ENCODE peak calls at places on chromosomes 6 and 20, in nine cellular contexts. P, B, L, G, C, U, M, X and I are unnamed samples.

GRCh38 chr6:45946352-45946751 is 69.3 kb downstream of the CLIC5 start:
- DNase-seq in P (no peak), B (peak; percentile 74), L (no peak), G (peak; percentile 57), C (no peak), U (no peak), M (peak; percentile 69), X (peak; percentile 32), I (no peak)

GRCh38 chr20:25540273-25540672 is 45.1 kb downstream of the NINL start:
- DNase-seq in P (no peak), B (no peak), L (no peak), G (peak; percentile 66), C (no peak), U (peak; percentile 21), M (peak; percentile 50), X (no peak), I (no peak)

GRCh38 chr6:136487746-136488145 is 62.5 kb downstream of the MAP7 start:
- DNase-seq in P (no peak), B (no peak), L (no peak), G (no peak), C (no peak), U (no peak), M (no peak), X (no peak), I (no peak)

GRCh38 chr6:159151266-159151855 is 17.8 kb upstream of the FNDC1 start:
- DNase-seq in P (peak; percentile 48), B (peak; percentile 70), L (no peak), G (no peak), C (peak; percentile 69), U (peak; percentile 22), M (no peak), X (peak; percentile 47), I (peak; percentile 71)

GRCh38 chr20:38196016-38196415 is 30.9 kb upstream of the TGM2 start:
- DNase-seq in P (no peak), B (no peak), L (no peak), G (no peak), C (no peak), U (no peak), M (no peak), X (no peak), I (no peak)

GRCh38 chr20:47758517-47759450 is 26.5 kb downstream of the SULF2 start:
- DNase-seq in P (no peak), B (no peak), L (no peak), G (no peak), C (no peak), U (no peak), M (no peak), X (no peak), I (no peak)

GRCh38 chr6:42441661-42442081 is 10.1 kb downstream of the TRERF1 start:
- DNase-seq in P (no peak), B (peak; percentile 23), L (no peak), G (peak; percentile 68), C (no peak), U (no peak), M (no peak), X (no peak), I (no peak)

GRCh38 chr20:42350521-42350920 is 732.3 kb upstream of the CHD6 start:
- DNase-seq in P (no peak), B (no peak), L (no peak), G (no peak), C (no peak), U (no peak), M (no peak), X (no peak), I (no peak)

GRCh38 chr6:134123666-134124208 is 71.3 kb upstream of the SLC2A12 start:
- DNase-seq in P (no peak), B (peak; percentile 74), L (no peak), G (peak; percentile 73), C (no peak), U (peak; percentile 40), M (no peak), X (no peak), I (no peak)

GRCh38 chr20:45235995-45236394 is 14.8 kb downstream of the SEMG2 start:
- DNase-seq in P (no peak), B (no peak), L (no peak), G (peak; percentile 77), C (no peak), U (no peak), M (no peak), X (no peak), I (no peak)

GRCh38 chr20:4813076-4813838 is 91.5 kb downstream of the PRND start:
- DNase-seq in P (peak; percentile 55), B (no peak), L (peak; percentile 93), G (no peak), C (no peak), U (no peak), M (peak; percentile 59), X (no peak), I (peak; percentile 65)

GRCh38 chr6:5905431-5906339 is 101.0 kb downstream of the NRN1 start:
- DNase-seq in P (peak; percentile 59), B (peak; percentile 28), L (no peak), G (no peak), C (peak; percentile 87), U (peak; percentile 76), M (peak; percentile 87), X (peak; percentile 92), I (peak; percentile 89)

GRCh38 chr6:37005827-37006514 is 516 bp downstream of the FGD2 start:
- DNase-seq in P (no peak), B (no peak), L (peak; percentile 84), G (no peak), C (no peak), U (no peak), M (no peak), X (no peak), I (peak; percentile 41)

GRCh38 chr6:31689249-31690110 is 8.6 kb upstream of the LY6G5C start:
- DNase-seq in P (no peak), B (no peak), L (no peak), G (peak; percentile 65), C (no peak), U (no peak), M (no peak), X (no peak), I (no peak)

DNA sequence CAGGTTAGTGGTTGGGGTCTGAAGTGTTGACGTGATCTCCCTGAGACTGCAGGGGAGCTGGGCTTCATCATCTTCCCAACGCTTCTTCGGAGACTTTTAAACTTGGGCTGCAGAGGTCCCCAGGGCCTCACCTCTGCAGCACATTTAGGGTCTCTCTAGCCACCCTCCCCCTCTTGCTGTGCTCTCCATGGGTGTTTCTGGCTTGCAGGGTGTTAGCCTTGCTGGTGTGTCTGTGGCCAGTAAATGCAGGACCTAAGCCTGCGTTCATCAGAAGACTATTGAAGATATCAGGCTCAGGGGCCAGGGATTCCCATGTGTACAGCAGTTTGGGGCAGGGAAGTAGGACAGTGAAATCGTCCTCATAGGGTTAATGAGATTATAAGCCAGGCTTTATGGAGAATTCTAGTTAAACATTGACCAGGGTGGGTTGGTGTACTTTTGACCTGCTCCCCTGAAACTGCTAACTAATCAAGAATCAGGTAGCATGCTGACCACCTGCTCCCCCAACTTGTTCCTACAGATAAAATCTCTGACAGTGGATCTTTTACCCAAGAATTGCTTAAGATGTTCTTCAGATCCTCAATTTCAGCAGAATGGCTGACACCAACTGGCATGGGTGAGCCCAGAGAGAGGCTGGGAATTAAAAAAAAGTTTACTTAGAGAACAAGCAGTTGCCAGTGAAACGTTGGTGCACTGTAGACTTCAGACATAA is 3.8 kb upstream of the DDO start:
- DNase-seq in P (no peak), B (no peak), L (no peak), G (no peak), C (no peak), U (no peak), M (no peak), X (no peak), I (no peak)
- H3K27ac ChIP-seq in P (peak overlapping the region; percentile 31), B (peak overlapping the region; percentile 88), L (no peak overlapping the region), G (no peak overlapping the region), C (no peak overlapping the region), U (no peak overlapping the region), M (no peak overlapping the region), X (no peak overlapping the region), I (no peak overlapping the region)

DNA sequence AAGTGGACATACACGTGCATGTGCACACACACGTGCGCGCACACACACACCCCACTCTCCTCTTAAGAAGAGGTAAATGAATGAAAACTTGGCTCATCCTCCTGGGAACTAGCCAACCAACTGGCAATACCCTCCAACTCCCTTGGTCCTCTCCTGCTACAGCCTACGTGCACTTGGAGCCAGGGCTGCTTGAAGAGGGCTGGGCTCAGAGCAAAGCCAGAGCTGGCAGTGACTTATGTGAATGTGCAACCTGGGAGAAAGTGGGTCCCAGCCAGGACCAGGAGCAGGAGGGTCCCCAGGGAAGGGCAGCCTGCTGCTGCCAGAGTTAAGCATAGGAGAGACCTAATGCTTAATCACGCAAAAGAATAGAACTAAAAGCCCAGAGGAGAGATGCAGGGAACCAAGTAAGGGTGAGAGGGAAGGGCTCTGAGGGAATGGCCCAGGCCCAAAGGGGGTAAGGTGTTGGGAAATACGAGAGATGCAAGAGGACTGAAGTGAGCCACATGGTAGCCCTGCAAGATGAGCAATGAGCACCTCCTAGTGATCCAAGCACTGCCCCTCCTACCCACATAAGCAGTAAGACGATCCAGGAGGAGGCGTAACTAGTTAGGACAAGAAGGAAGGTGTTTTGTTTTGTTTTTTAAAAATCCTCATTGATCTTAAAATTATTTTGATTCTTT is 24.7 kb downstream of the TRAF3IP2 start:
- DNase-seq in P (no peak), B (no peak), L (no peak), G (peak; percentile 53), C (no peak), U (no peak), M (peak; percentile 45), X (no peak), I (peak; percentile 71)
- H3K27ac ChIP-seq in P (no peak overlapping the region), B (no peak overlapping the region), L (no peak overlapping the region), G (no peak overlapping the region), C (peak overlapping the region; percentile 45), U (no peak overlapping the region), M (peak overlapping the region; percentile 51), X (peak overlapping the region; percentile 58), I (no peak overlapping the region)

GRCh38 chr20:10616212-10616611 is 57.6 kb downstream of the JAG1 start:
- DNase-seq in P (no peak), B (no peak), L (no peak), G (no peak), C (no peak), U (no peak), M (no peak), X (no peak), I (no peak)

GRCh38 chr20:10618611-10619245 is 55.1 kb downstream of the JAG1 start:
- DNase-seq in P (no peak), B (no peak), L (no peak), G (no peak), C (no peak), U (peak; percentile 69), M (no peak), X (no peak), I (no peak)

GRCh38 chr20:10621159-10621558 is 52.6 kb downstream of the JAG1 start:
- DNase-seq in P (no peak), B (no peak), L (no peak), G (no peak), C (no peak), U (no peak), M (no peak), X (no peak), I (no peak)

GRCh38 chr20:10622657-10623418 is 51.0 kb downstream of the JAG1 start:
- DNase-seq in P (no peak), B (no peak), L (no peak), G (no peak), C (peak; percentile 81), U (peak; percentile 49), M (peak; percentile 63), X (peak; percentile 73), I (peak; percentile 82)

GRCh38 chr20:10619427-10619826 is 54.4 kb downstream of the JAG1 start:
- DNase-seq in P (no peak), B (peak; percentile 40), L (no peak), G (no peak), C (no peak), U (peak; percentile 97), M (no peak), X (no peak), I (no peak)
- H3K27ac ChIP-seq in P (peak overlapping the region; percentile 32), B (peak overlapping the region; percentile 56), L (no peak overlapping the region), G (no peak overlapping the region), C (no peak overlapping the region), U (peak overlapping the region; percentile 95), M (peak overlapping the region; percentile 16), X (peak overlapping the region; percentile 52), I (no peak overlapping the region)

GRCh38 chr20:62356143-62356947 is 10.8 kb downstream of the LAMA5 start:
- DNase-seq in P (no peak), B (no peak), L (no peak), G (no peak), C (no peak), U (no peak), M (peak; percentile 73), X (no peak), I (peak; percentile 80)
- H3K27ac ChIP-seq in P (peak overlapping the region; percentile 88), B (peak overlapping the region; percentile 95), L (peak overlapping the region; percentile 53), G (no peak overlapping the region), C (peak overlapping the region; percentile 92), U (no peak overlapping the region), M (peak overlapping the region; percentile 97), X (peak overlapping the region; percentile 97), I (peak overlapping the region; percentile 97)